ENCODE peak calls at places on chromosomes 16 and 17, in eight cellular contexts. W, Y, O, B, Q, S, P and R are unnamed samples.
A peak's percentile ranks its signal among the peaks of the same experiment; 100 is the strongest.

GRCh38 chr17:12522743-12523181 is 142.9 kb upstream of the MYOCD start:
- DNase-seq in W (peak; percentile 65), S (no peak), Q (no peak), B (peak; percentile 46), P (no peak), Y (no peak), O (no peak), R (no peak)

GRCh38 chr17:72390675-72391501 is 270.1 kb downstream of the SOX9 start:
- DNase-seq in Y (no peak), P (no peak), W (no peak), Q (no peak), S (no peak), O (no peak), B (no peak), R (no peak)

GRCh38 chr16:52463904-52464303 is 83.0 kb downstream of the TOX3 start:
- DNase-seq in Q (no peak), P (no peak), B (no peak), S (no peak), W (no peak), Y (no peak), O (no peak), R (no peak)

GRCh38 chr17:27952366-27952765 is 59.2 kb upstream of the LYRM9 start:
- DNase-seq in Q (no peak), Y (no peak), B (no peak), P (no peak), W (no peak), O (no peak), S (no peak), R (no peak)

GRCh38 chr17:79646721-79647455 is 36.0 kb upstream of the RBFOX3 start:
- DNase-seq in Y (no peak), Q (no peak), P (no peak), O (no peak), W (peak; percentile 4), S (peak; percentile 12), B (no peak), R (no peak)

GRCh38 chr17:78324391-78325075 is 35.3 kb downstream of the SOCS3 start:
- DNase-seq in Y (peak; percentile 44), S (no peak), O (no peak), P (peak; percentile 70), Q (no peak), W (peak; percentile 88), B (peak; percentile 87), R (no peak)

GRCh38 chr17:40072481-40073346 is 9.9 kb downstream of the THRA start:
- DNase-seq in P (peak; percentile 57), O (no peak), W (no peak), B (no peak), Y (no peak), S (no peak), Q (no peak), R (no peak)

GRCh38 chr17:8147141-8147804 is 4.9 kb downstream of the PER1 start:
- DNase-seq in Y (no peak), P (no peak), S (no peak), Q (no peak), W (no peak), O (no peak), B (no peak), R (no peak)

GRCh38 chr17:72560303-72561247 is 439.8 kb downstream of the SOX9 start:
- DNase-seq in Y (peak; percentile 59), B (peak; percentile 63), O (no peak), S (peak; percentile 73), W (peak; percentile 83), Q (peak; percentile 51), P (peak; percentile 71), R (peak; percentile 65)

GRCh38 chr17:45370949-45371413 is 54.2 kb upstream of the MAP3K14 start:
- DNase-seq in W (no peak), Y (no peak), S (peak; percentile 10), B (peak; percentile 46), O (no peak), P (no peak), Q (no peak), R (no peak)

GRCh38 chr17:17304521-17304985 is 1.4 kb downstream of the NT5M start:
- DNase-seq in B (peak; percentile 56), Q (no peak), W (no peak), O (no peak), S (no peak), P (no peak), Y (peak; percentile 50), R (peak; percentile 65)

GRCh38 chr17:67531291-67531690 is 154.2 kb downstream of the PITPNC1 start:
- DNase-seq in P (peak; percentile 40), Y (no peak), B (no peak), S (no peak), O (no peak), Q (peak; percentile 70), W (no peak), R (no peak)

GRCh38 chr16:5027086-5027485 is 6.6 kb downstream of the NAGPA start:
- DNase-seq in O (no peak), W (no peak), Q (no peak), Y (no peak), B (no peak), P (no peak), S (no peak), R (no peak)

GRCh38 chr17:64081802-64082799 is 47.8 kb downstream of the ERN1 start:
- DNase-seq in S (peak; percentile 70), Y (peak; percentile 75), P (no peak), B (peak; percentile 11), Q (peak; percentile 90), O (no peak), W (peak; percentile 23), R (peak; percentile 78)

GRCh38 chr16:29857133-29857760 is 5.8 kb downstream of the CDIPT start:
- DNase-seq in P (no peak), B (peak; percentile 86), Q (no peak), O (no peak), S (no peak), Y (no peak), W (peak; percentile 50), R (no peak)

GRCh38 chr17:82019905-82020873 is 2.5 kb downstream of the CENPX start:
- DNase-seq in P (no peak), S (peak; percentile 89), B (no peak), O (no peak), Y (peak; percentile 71), W (peak; percentile 72), Q (no peak), R (peak; percentile 86)

GRCh38 chr17:57567278-57567677 is 177.8 kb downstream of the CCDC182 start:
- DNase-seq in Q (peak; percentile 70), O (no peak), B (no peak), W (no peak), Y (no peak), S (no peak), P (no peak), R (no peak)

GRCh38 chr16:4474192-4474961 is at the start of gene NMRAL1:
- DNase-seq in O (peak; percentile 84), P (peak; percentile 92), Q (peak; percentile 76), Y (peak; percentile 89), W (peak; percentile 88), S (peak; percentile 95), B (peak; percentile 77), R (peak; percentile 98)

GRCh38 chr16:67708368-67708771 is 10.7 kb downstream of the GFOD2 start:
- DNase-seq in P (no peak), Y (no peak), Q (no peak), W (peak; percentile 68), O (no peak), S (no peak), B (no peak), R (no peak)

GRCh38 chr16:29170393-29171239 is 185.8 kb downstream of the LAT start:
- DNase-seq in W (no peak), S (no peak), B (peak; percentile 93), Q (no peak), Y (no peak), O (no peak), P (no peak), R (no peak)

GRCh38 chr17:72336026-72336803 is 215.4 kb downstream of the SOX9 start:
- DNase-seq in Y (no peak), P (no peak), O (no peak), S (no peak), W (no peak), Q (peak; percentile 23), B (no peak), R (no peak)

GRCh38 chr17:42578282-42578869 is 847 bp upstream of the PSMC3IP start:
- DNase-seq in Q (peak; percentile 22), Y (peak; percentile 76), B (peak; percentile 81), O (peak; percentile 71), S (peak; percentile 89), W (peak; percentile 80), P (peak; percentile 81), R (peak; percentile 93)

GRCh38 chr17:64115043-64115698 is 14.8 kb downstream of the ERN1 start:
- DNase-seq in Q (no peak), O (no peak), S (no peak), W (no peak), P (peak; percentile 80), B (no peak), Y (no peak), R (no peak)

GRCh38 chr16:68492501-68493411 is 44.4 kb upstream of the SMPD3 start:
- DNase-seq in Y (no peak), P (peak; percentile 92), W (no peak), O (no peak), Q (no peak), B (no peak), S (no peak), R (peak; percentile 69)

GRCh38 chr17:17109896-17110295 is 67.6 kb downstream of the MPRIP start:
- DNase-seq in S (peak; percentile 73), O (no peak), P (no peak), B (no peak), W (no peak), Y (peak; percentile 48), Q (no peak), R (no peak)

GRCh38 chr17:59220328-59221158 is at the start of gene GDPD1:
- DNase-seq in O (peak; percentile 86), Q (peak; percentile 76), B (peak; percentile 93), Y (peak; percentile 96), S (peak; percentile 99), W (peak; percentile 99), P (peak; percentile 96), R (peak; percentile 97)

GRCh38 chr17:9226794-9227135 is 205.5 kb downstream of the NTN1 start:
- DNase-seq in Q (no peak), Y (peak; percentile 62), B (no peak), W (no peak), P (no peak), O (no peak), S (peak; percentile 69), R (no peak)

GRCh38 chr17:79840989-79841286 is 1.7 kb upstream of the CBX4 start:
- DNase-seq in S (no peak), Q (no peak), O (no peak), P (no peak), W (no peak), B (no peak), Y (no peak), R (no peak)